ENCODE peak calls at places on chromosomes 12 and 14, in nine cellular contexts. V, M, S, X, D, A, O, T and H are unnamed samples.

GRCh38 chr14:75648066-75648838 is 12.4 kb downstream of the ERG28 start:
- DNase-seq in V (no peak), M (no peak), S (peak; percentile 94), X (no peak), D (peak; percentile 94), A (peak; percentile 78), O (no peak), T (no peak), H (no peak)

GRCh38 chr12:48003226-48004038 is 844 bp downstream of the COL2A1 start:
- DNase-seq in V (no peak), M (no peak), S (no peak), X (peak; percentile 72), D (no peak), A (no peak), O (no peak), T (no peak), H (peak; percentile 50)

GRCh38 chr12:24851341-24851740 is 97.6 kb downstream of the BCAT1 start:
- DNase-seq in V (no peak), M (no peak), S (no peak), X (no peak), D (no peak), A (no peak), O (no peak), T (no peak), H (no peak)

GRCh38 chr12:94206886-94207285 is 58.5 kb downstream of the PLXNC1 start:
- DNase-seq in V (no peak), M (no peak), S (no peak), X (no peak), D (no peak), A (no peak), O (no peak), T (no peak), H (no peak)

GRCh38 chr12:96322720-96323119 is 77.5 kb downstream of the CDK17 start:
- DNase-seq in V (no peak), M (no peak), S (no peak), X (no peak), D (no peak), A (no peak), O (no peak), T (no peak), H (no peak)

GRCh38 chr12:100114574-100114973 is 28.1 kb downstream of the BLTP3B start:
- DNase-seq in V (no peak), M (no peak), S (no peak), X (no peak), D (no peak), A (no peak), O (no peak), T (no peak), H (no peak)

GRCh38 chr12:60257063-60257462 is 661.2 kb downstream of the SLC16A7 start:
- DNase-seq in V (no peak), M (no peak), S (no peak), X (peak; percentile 21), D (peak; percentile 59), A (no peak), O (no peak), T (no peak), H (no peak)

GRCh38 chr12:89348894-89349669 is 3.2 kb downstream of the DUSP6 start:
- DNase-seq in V (no peak), M (no peak), S (no peak), X (peak; percentile 30), D (no peak), A (no peak), O (no peak), T (no peak), H (no peak)

GRCh38 chr12:6476496-6476895 is 6.0 kb upstream of the VAMP1 start:
- DNase-seq in V (no peak), M (no peak), S (peak; percentile 33), X (no peak), D (peak; percentile 57), A (no peak), O (no peak), T (no peak), H (no peak)

GRCh38 chr12:70609739-70610491 is 27.3 kb downstream of the PTPRB start:
- DNase-seq in V (no peak), M (no peak), S (no peak), X (peak; percentile 66), D (no peak), A (no peak), O (no peak), T (no peak), H (no peak)

GRCh38 chr12:65830305-65830704 is 6.0 kb downstream of the HMGA2 start:
- DNase-seq in V (no peak), M (no peak), S (no peak), X (no peak), D (no peak), A (no peak), O (no peak), T (no peak), H (no peak)

GRCh38 chr14:103528512-103529382 is at the start of gene TRMT61A:
- DNase-seq in V (peak; percentile 77), M (peak; percentile 74), S (peak; percentile 93), X (peak; percentile 93), D (peak; percentile 86), A (no peak), O (peak; percentile 44), T (peak; percentile 80), H (peak; percentile 98)

GRCh38 chr12:80977356-80977755 is 39.6 kb upstream of the LIN7A start:
- DNase-seq in V (no peak), M (no peak), S (no peak), X (no peak), D (no peak), A (no peak), O (no peak), T (no peak), H (no peak)

GRCh38 chr12:104793280-104793679 is 164.8 kb downstream of the SLC41A2 start:
- DNase-seq in V (no peak), M (no peak), S (no peak), X (no peak), D (no peak), A (no peak), O (no peak), T (no peak), H (no peak)

GRCh38 chr12:79373896-79374499 is 316.8 kb downstream of the PAWR start:
- DNase-seq in V (no peak), M (no peak), S (no peak), X (peak; percentile 47), D (no peak), A (no peak), O (peak; percentile 20), T (no peak), H (peak; percentile 13)

GRCh38 chr14:95533822-95534221 is 1.0 kb upstream of the GLRX5 start:
- DNase-seq in V (no peak), M (no peak), S (no peak), X (peak; percentile 37), D (no peak), A (no peak), O (no peak), T (no peak), H (no peak)

GRCh38 chr12:58346032-58346632 is 404.8 kb downstream of the ATP23 start:
- DNase-seq in V (no peak), M (peak; percentile 3), S (no peak), X (peak; percentile 36), D (no peak), A (no peak), O (no peak), T (no peak), H (peak; percentile 32)

GRCh38 chr12:52688481-52688880 is 8.3 kb upstream of the KRT1 start:
- DNase-seq in V (no peak), M (no peak), S (no peak), X (no peak), D (no peak), A (no peak), O (no peak), T (no peak), H (no peak)

GRCh38 chr12:75315518-75315917 is 14.6 kb downstream of the CAPS2 start:
- DNase-seq in V (no peak), M (no peak), S (no peak), X (no peak), D (no peak), A (no peak), O (no peak), T (no peak), H (no peak)

GRCh38 chr12:100737168-100737567 is 57.4 kb upstream of the ANO4 start:
- DNase-seq in V (no peak), M (no peak), S (no peak), X (peak; percentile 36), D (no peak), A (no peak), O (no peak), T (no peak), H (no peak)

GRCh38 chr12:1912580-1913376 is 5.7 kb downstream of the CACNA2D4 start:
- DNase-seq in V (no peak), M (no peak), S (no peak), X (no peak), D (no peak), A (no peak), O (no peak), T (no peak), H (peak; percentile 6)

GRCh38 chr14:29627141-29627540 is 300.5 kb downstream of the PRKD1 start:
- DNase-seq in V (no peak), M (no peak), S (no peak), X (no peak), D (no peak), A (peak; percentile 6), O (no peak), T (no peak), H (no peak)

GRCh38 chr12:130222519-130223255 is 60.4 kb downstream of the FZD10 start:
- DNase-seq in V (no peak), M (no peak), S (no peak), X (peak; percentile 83), D (no peak), A (no peak), O (no peak), T (no peak), H (no peak)

GRCh38 chr12:42786400-42786799 is 196.9 kb upstream of the PRICKLE1 start:
- DNase-seq in V (no peak), M (no peak), S (no peak), X (no peak), D (no peak), A (no peak), O (no peak), T (no peak), H (no peak)

GRCh38 chr12:56724660-56724988 is 475 bp downstream of the NACA start:
- DNase-seq in V (no peak), M (no peak), S (no peak), X (peak; percentile 33), D (no peak), A (no peak), O (no peak), T (no peak), H (no peak)

GRCh38 chr12:121089813-121090430 is 42.8 kb upstream of the P2RX7 start:
- DNase-seq in V (no peak), M (no peak), S (no peak), X (no peak), D (no peak), A (no peak), O (no peak), T (no peak), H (no peak)

GRCh38 chr12:48681416-48681737 is 661 bp downstream of the KANSL2 start:
- DNase-seq in V (no peak), M (no peak), S (no peak), X (no peak), D (no peak), A (no peak), O (no peak), T (no peak), H (peak; percentile 12)

GRCh38 chr14:74605531-74606223 is 6.4 kb downstream of the LTBP2 start:
- DNase-seq in V (no peak), M (no peak), S (no peak), X (no peak), D (no peak), A (no peak), O (no peak), T (no peak), H (no peak)

GRCh38 chr12:46342562-46343033 is 30.0 kb downstream of the SLC38A2 start:
- DNase-seq in V (peak; percentile 30), M (no peak), S (peak; percentile 34), X (peak; percentile 59), D (no peak), A (no peak), O (no peak), T (no peak), H (no peak)

GRCh38 chr14:67457782-67458181 is 30.7 kb downstream of the TMEM229B start:
- DNase-seq in V (no peak), M (no peak), S (peak; percentile 38), X (peak; percentile 84), D (no peak), A (no peak), O (no peak), T (no peak), H (no peak)

GRCh38 chr12:94305293-94305957 is 154.2 kb downstream of the CEP83 start:
- DNase-seq in V (no peak), M (no peak), S (no peak), X (no peak), D (peak; percentile 62), A (no peak), O (no peak), T (no peak), H (no peak)